ENCODE peak calls at places on chromosomes 7 and 10, in nine cellular contexts. R, M, E, U, K, Q, G, I and W are unnamed samples.

GRCh38 chr10:51269816-51270215 is 195.5 kb downstream of the PRKG1 start:
- DNase-seq in M (peak), U (no peak), G (no peak), I (peak), R (no peak), E (no peak), Q (no peak), K (no peak), W (no peak)

GRCh38 chr10:13890617-13891541 is 304.1 kb downstream of the PRPF18 start:
- DNase-seq in E (peak), U (peak), R (peak), I (peak), G (no peak), Q (no peak), K (peak), M (peak), W (peak)

GRCh38 chr10:129039406-129040345 is 427.4 kb upstream of the MGMT start:
- DNase-seq in R (no peak), G (no peak), I (no peak), Q (no peak), M (no peak), K (no peak), U (no peak), E (no peak), W (no peak)

GRCh38 chr10:88456730-88457129 is 126.4 kb downstream of the RNLS start:
- DNase-seq in E (no peak), M (peak), I (peak), Q (no peak), K (no peak), U (no peak), G (no peak), R (no peak), W (no peak)

GRCh38 chr7:39631736-39632304 is 8.4 kb downstream of the RALA start:
- DNase-seq in I (peak), Q (no peak), M (no peak), R (no peak), G (no peak), U (no peak), K (no peak), E (no peak), W (no peak)

GRCh38 chr7:138549082-138549481 is 89.0 kb downstream of the TRIM24 start:
- DNase-seq in M (no peak), U (no peak), K (no peak), R (no peak), I (no peak), G (no peak), E (no peak), Q (no peak), W (no peak)

GRCh38 chr7:147519062-147519461 is 1071.5 kb upstream of the C7orf33 start:
- DNase-seq in I (no peak), R (peak), M (peak), K (no peak), G (no peak), E (no peak), U (no peak), Q (no peak), W (no peak)

GRCh38 chr7:114644455-114644854 is 229.8 kb downstream of the FOXP2 start:
- DNase-seq in R (no peak), M (no peak), U (no peak), K (no peak), Q (no peak), E (no peak), I (no peak), G (no peak), W (no peak)

GRCh38 chr10:116110736-116111135 is 162.3 kb downstream of the GFRA1 start:
- DNase-seq in I (no peak), Q (no peak), R (no peak), K (no peak), U (no peak), M (no peak), E (no peak), G (no peak), W (no peak)

GRCh38 chr10:118110750-118111149 is 64.0 kb upstream of the RAB11FIP2 start:
- DNase-seq in Q (no peak), K (no peak), M (no peak), E (no peak), I (no peak), G (no peak), R (no peak), U (no peak), W (no peak)

GRCh38 chr7:100865372-100865911 is 1.7 kb upstream of the TRIP6 start:
- DNase-seq in M (no peak), R (no peak), K (no peak), G (no peak), I (peak), U (no peak), E (no peak), Q (peak), W (no peak)

GRCh38 chr10:55509168-55509567 is 708.1 kb upstream of the PCDH15 start:
- DNase-seq in U (no peak), R (no peak), Q (no peak), G (no peak), K (no peak), E (no peak), I (no peak), M (no peak), W (no peak)

GRCh38 chr7:129159539-129159938 is 15.0 kb downstream of the TSPAN33 start:
- DNase-seq in Q (no peak), G (no peak), R (no peak), K (no peak), I (no peak), M (no peak), E (no peak), U (no peak), W (no peak)

GRCh38 chr10:125989791-125990190 is 93.4 kb downstream of the FANK1 start:
- DNase-seq in K (no peak), R (no peak), I (no peak), M (no peak), E (no peak), Q (no peak), G (no peak), U (no peak), W (no peak)

GRCh38 chr10:93357680-93358079 is 124.5 kb downstream of the MYOF start:
- DNase-seq in Q (no peak), R (peak), G (no peak), M (peak), U (no peak), E (no peak), K (peak), I (peak), W (no peak)

GRCh38 chr10:44467090-44467489 is 82.2 kb upstream of the CXCL12 start:
- DNase-seq in R (no peak), Q (no peak), M (no peak), I (no peak), G (no peak), K (no peak), U (peak), E (no peak), W (no peak)

GRCh38 chr10:87842220-87842641 is 21.1 kb downstream of the KLLN start:
- DNase-seq in G (peak), R (peak), M (no peak), I (peak), Q (peak), K (peak), E (no peak), U (no peak), W (no peak)

GRCh38 chr10:72879245-72879644 is 14.3 kb upstream of the OIT3 start:
- DNase-seq in K (no peak), I (no peak), M (no peak), U (no peak), E (no peak), R (no peak), G (no peak), Q (no peak), W (no peak)

GRCh38 chr10:119305860-119306513 is 98.6 kb downstream of the GRK5 start:
- DNase-seq in I (peak), U (no peak), Q (peak), E (peak), M (peak), R (peak), G (peak), K (peak), W (no peak)

GRCh38 chr10:6240254-6240653 is 37.5 kb downstream of the PFKFB3 start:
- DNase-seq in I (no peak), Q (no peak), R (no peak), K (no peak), M (no peak), E (no peak), G (no peak), U (no peak), W (no peak)

GRCh38 chr7:15755061-15755460 is 68.6 kb upstream of the MEOX2 start:
- DNase-seq in M (peak), G (no peak), I (no peak), R (no peak), U (no peak), Q (no peak), K (no peak), E (no peak), W (no peak)

GRCh38 chr7:12738665-12739064 is 51.2 kb downstream of the ARL4A start:
- DNase-seq in E (no peak), G (no peak), I (no peak), K (no peak), M (no peak), Q (no peak), U (no peak), R (no peak), W (no peak)

GRCh38 chr7:12735923-12736322 is 48.5 kb downstream of the ARL4A start:
- DNase-seq in I (no peak), G (no peak), E (no peak), K (no peak), M (no peak), Q (no peak), U (no peak), R (no peak), W (no peak)

GRCh38 chr7:12737364-12737763 is 49.9 kb downstream of the ARL4A start:
- DNase-seq in K (no peak), R (no peak), G (no peak), I (no peak), E (no peak), Q (no peak), U (no peak), M (no peak), W (no peak)

GRCh38 chr7:12741951-12742575 is 54.6 kb downstream of the ARL4A start:
- DNase-seq in Q (no peak), M (no peak), I (peak), G (no peak), R (no peak), U (no peak), E (no peak), K (no peak), W (no peak)

DNA sequence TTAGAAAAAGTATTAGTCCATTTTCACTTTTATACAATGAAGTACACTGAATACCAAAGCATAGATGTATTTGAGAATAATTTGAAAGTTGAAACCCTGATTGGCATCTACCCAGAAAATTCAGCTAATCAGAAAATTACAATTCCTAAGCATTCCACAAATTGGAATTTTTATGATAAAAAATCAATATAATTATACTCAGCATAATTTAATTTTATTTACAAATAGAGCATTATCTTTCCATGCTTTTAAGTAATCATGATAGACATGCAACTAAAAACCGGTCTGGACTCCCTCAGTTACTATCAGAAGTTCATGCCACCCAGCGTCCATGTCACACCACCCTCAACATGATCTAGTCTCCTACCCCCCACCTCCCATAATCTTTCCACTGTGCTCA is 50.4 kb downstream of the ARL4A start:
- DNase-seq in K (no peak), G (no peak), Q (no peak), I (no peak), M (no peak), R (no peak), E (no peak), U (no peak), W (no peak)
- TF ChIP-seq CTCF in K (no peak), G (no peak), Q (no peak), I (no peak), M (no peak), R (no peak), E (no peak), U (no peak), W (no peak)

DNA sequence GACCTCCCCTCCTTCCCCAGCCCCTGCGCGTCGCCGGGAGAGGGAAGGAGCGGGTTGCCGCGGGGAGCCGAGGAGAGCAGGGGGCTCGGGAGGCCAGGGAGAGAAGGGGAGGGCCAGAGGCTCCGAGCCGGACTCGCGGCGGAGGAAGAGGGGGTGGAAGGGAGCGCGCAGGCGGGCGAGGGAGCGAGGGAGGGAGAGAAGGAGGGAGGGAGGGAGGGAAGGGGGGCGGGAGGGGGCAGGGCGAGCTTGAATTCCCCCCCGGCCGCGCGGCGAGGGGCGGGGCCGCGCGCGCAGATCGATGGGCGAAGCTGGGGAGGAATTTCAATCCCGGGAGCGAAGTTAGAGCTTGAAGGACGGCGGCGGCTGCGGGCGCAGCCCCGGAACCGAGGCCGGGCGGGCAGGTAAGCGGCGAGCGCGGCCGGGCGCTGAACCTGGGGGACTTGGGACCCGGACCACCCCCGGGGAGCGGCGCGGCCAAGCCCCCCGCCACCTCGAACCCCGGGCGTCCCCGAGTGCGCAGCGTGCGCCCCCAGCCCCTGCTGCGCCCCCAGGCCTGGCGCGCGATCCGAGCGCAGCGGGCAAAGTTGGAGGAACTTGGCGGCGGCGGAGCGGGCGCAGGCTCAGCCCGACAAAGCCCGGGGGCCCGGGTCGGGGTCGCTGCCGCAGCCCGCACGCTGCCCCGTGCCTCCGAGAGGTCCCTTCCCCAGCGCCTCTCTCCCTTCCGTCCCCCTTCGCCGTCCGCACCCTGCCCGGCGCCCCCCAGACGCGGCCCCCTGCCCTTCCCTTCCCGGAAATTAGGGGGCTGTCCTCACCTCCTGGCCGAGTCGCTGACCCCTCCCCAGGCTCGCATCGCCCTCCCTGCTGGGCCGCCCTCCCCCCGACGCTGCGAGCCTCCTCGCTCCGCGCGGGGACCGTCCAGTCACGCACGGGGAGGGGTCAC is at the start of gene ELFN1:
- DNase-seq in R (peak), M (peak), U (peak), I (peak), K (no peak), E (peak), G (no peak), Q (peak), W (peak)
- H3K4me3 ChIP-seq in R (peak), M (peak), U (no peak), I (peak), K (no peak), E (peak), G (peak), Q (no peak), W (no peak)

DNA sequence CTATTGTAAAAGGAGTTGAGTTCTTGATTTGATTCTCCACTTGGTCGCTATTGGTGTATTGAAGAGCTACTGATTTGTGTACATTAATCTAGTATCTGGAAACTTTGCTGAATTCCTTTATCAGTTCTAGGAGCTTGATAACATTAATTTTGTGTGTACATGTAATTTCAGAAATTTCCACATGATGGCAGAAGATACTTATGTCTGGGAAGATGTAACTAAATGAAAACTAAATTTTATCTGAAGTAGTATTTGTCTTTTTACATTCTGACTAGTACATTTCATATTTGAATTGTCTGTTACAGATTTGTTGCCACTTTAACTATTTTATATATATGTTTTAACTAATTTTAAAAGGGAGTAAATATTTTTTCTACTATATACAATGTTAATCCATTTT is 27.6 kb downstream of the SDHAF3 start:
- DNase-seq in M (peak), U (no peak), E (no peak), K (no peak), I (peak), Q (no peak), G (peak), R (peak), W (no peak)
- TF ChIP-seq CTCF in M (peak), U (peak), E (peak), K (no peak), I (peak), Q (peak), G (peak), R (peak), W (peak)

DNA sequence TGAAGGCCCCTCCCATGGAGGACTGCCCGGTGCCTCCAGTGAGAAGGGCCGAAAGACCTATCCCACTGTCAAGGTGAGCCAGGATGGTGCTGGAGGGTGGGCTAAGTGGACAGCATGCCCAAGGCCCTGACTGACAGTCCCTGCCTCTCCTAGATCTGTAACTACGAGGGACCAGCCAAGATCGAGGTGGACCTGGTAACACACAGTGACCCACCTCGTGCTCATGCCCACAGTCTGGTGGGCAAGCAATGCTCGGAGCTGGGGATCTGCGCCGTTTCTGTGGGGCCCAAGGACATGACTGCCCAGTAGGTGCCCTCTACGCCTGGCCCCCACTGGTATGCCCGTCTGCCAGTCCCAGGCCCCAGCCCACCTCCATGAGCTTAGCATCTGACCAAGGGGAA is 1.2 kb downstream of the NFKB2 start:
- DNase-seq in K (no peak), E (no peak), Q (no peak), R (no peak), M (no peak), U (no peak), G (no peak), I (no peak), W (no peak)
- H3K4me3 ChIP-seq in K (no peak), E (peak), Q (no peak), R (no peak), M (no peak), U (peak), G (peak), I (no peak), W (peak)

GRCh38 chr7:140639366-140640053 is 1.1 kb downstream of the DENND2A start:
- DNase-seq in E (no peak), G (no peak), K (no peak), U (no peak), Q (no peak), I (peak), R (peak), M (peak), W (no peak)

GRCh38 chr7:140635821-140636220 is 4.8 kb downstream of the DENND2A start:
- DNase-seq in U (no peak), K (no peak), I (no peak), E (no peak), R (no peak), G (no peak), Q (no peak), M (no peak), W (no peak)

GRCh38 chr7:140640727-140641531 is at the start of gene DENND2A:
- DNase-seq in I (peak), K (peak), E (peak), U (peak), Q (no peak), M (peak), G (no peak), R (peak), W (peak)

GRCh38 chr7:140640060-140640611 is 477 bp downstream of the DENND2A start:
- DNase-seq in I (peak), G (no peak), Q (no peak), M (peak), R (peak), E (peak), U (peak), K (no peak), W (no peak)

DNA sequence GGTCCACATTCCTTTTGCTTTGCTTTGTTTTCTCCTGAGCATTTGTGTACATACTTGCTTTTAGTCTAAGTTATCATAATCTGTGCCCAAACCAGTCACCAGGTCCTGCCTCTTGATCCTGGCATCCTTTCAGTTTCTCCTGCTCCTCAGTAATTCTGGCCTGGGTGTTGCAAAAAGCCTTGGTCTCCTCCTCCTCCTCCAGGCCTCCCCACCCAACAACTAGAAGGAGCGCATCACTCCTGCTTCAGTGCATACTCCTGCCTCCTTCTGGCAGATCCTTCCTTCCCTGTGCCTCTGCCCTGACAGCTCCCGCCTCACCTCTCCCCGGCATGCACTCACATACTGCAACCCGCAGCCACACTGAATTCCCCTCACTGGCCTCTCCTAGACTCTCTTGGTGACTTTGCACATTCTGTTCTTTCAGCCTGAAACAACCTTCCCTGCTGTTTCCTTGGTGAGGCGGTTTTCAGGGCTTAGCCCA is 2.3 kb downstream of the DENND2A start:
- DNase-seq in M (peak), G (no peak), E (peak), Q (no peak), R (peak), K (no peak), U (no peak), I (peak), W (no peak)
- TF ChIP-seq CTCF in M (peak), G (no peak), E (no peak), Q (no peak), R (peak), K (no peak), U (no peak), I (peak), W (no peak)

DNA sequence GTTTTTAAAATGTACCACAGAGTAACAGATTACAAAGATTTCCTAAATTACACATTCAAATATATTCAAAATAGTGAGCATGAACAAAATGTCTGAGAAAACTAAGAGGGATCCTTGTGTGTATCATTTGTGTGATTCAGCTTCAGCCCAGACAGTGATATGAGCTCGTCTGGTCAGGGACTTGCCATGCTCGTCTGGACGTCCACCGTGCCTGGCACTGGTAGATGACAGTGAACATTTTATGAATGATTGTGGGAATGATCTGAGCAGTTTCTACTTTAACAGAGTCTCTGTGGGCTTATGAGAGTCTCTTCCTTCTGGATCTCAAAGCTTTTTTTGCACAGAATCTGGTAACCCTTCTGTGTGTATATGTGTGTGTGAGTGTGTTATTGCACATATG is 34.2 kb upstream of the ANKRD2 start:
- DNase-seq in U (no peak), E (no peak), I (peak), M (peak), G (no peak), R (no peak), Q (no peak), K (no peak), W (no peak)
- H3K4me3 ChIP-seq in U (no peak), E (no peak), I (no peak), M (no peak), G (no peak), R (no peak), Q (no peak), K (no peak), W (no peak)